ENCODE peak calls at places on chromosomes 7 and 10, in nine cellular contexts. A is HepG2; J is naive thymus-derived CD4-positive, alpha-beta T cell; W is hepatocyte; V is small intestine; R is A549; E is CD8-positive, alpha-beta memory T cell; X is pancreas; F is lower lobe of right lung. M is an unnamed sample. For H3K4me1, the result is how much of the 10 kb centered on the place peaks cover.

GRCh38 chr10:75857269-75857846 is 425.9 kb downstream of the LRMDA start:
- DNase-seq in A (no peak), J (no peak), W (no peak), V (no peak), R (no peak), E (no peak), X (no peak), F (no peak), M (no peak)

GRCh38 chr7:91263359-91264082 is 712 bp upstream of the FZD1 start:
- DNase-seq in A (no peak), J (no peak), W (peak), V (peak), R (peak), E (no peak), X (peak), F (peak), M (no peak)

GRCh38 chr10:43250925-43251663 is 15.8 kb downstream of the RASGEF1A start:
- DNase-seq in A (no peak), J (no peak), W (no peak), V (no peak), R (no peak), E (no peak), X (peak), F (no peak), M (no peak)

GRCh38 chr7:45921699-45922519 is 837 bp upstream of the IGFBP3 start:
- DNase-seq in A (peak), J (no peak), W (peak), V (peak), R (peak), E (no peak), X (peak), F (peak), M (no peak)

GRCh38 chr7:69820479-69821192 is 222.4 kb downstream of the AUTS2 start:
- DNase-seq in A (no peak), J (no peak), W (no peak), V (no peak), R (no peak), E (no peak), X (no peak), F (no peak), M (no peak)

GRCh38 chr10:89480047-89480446 is 55.3 kb downstream of the SLC16A12 start:
- DNase-seq in A (no peak), J (no peak), W (no peak), V (no peak), R (no peak), E (no peak), X (no peak), F (no peak), M (no peak)

GRCh38 chr10:58651040-58651439 is 138.4 kb downstream of the BICC1 start:
- DNase-seq in A (no peak), J (no peak), W (peak), V (no peak), R (no peak), E (no peak), X (no peak), F (no peak), M (no peak)

GRCh38 chr7:19099194-19099593 is 18.2 kb downstream of the TWIST1 start:
- DNase-seq in A (no peak), J (no peak), W (no peak), V (no peak), R (no peak), E (no peak), X (no peak), F (no peak), M (no peak)

GRCh38 chr7:144884913-144885312 is 49.1 kb upstream of the TPK1 start:
- DNase-seq in A (no peak), J (no peak), W (no peak), V (no peak), R (no peak), E (no peak), X (no peak), F (no peak), M (no peak)

GRCh38 chr7:101532400-101533102 is 96.5 kb downstream of the MYL10 start:
- DNase-seq in A (no peak), J (no peak), W (no peak), V (no peak), R (no peak), E (no peak), X (no peak), F (no peak), M (no peak)

GRCh38 chr7:115230882-115231508 is 309.1 kb downstream of the MDFIC start:
- DNase-seq in A (peak), J (no peak), W (peak), V (peak), R (peak), E (peak), X (no peak), F (no peak), M (no peak)

GRCh38 chr10:93180402-93181040 is 106.8 kb downstream of the CYP26A1 start:
- DNase-seq in A (no peak), J (no peak), W (no peak), V (no peak), R (no peak), E (no peak), X (no peak), F (no peak), M (no peak)

GRCh38 chr10:24247841-24248240 is 38.9 kb downstream of the KIAA1217 start:
- DNase-seq in A (no peak), J (no peak), W (no peak), V (no peak), R (no peak), E (no peak), X (no peak), F (no peak), M (no peak)

DNA sequence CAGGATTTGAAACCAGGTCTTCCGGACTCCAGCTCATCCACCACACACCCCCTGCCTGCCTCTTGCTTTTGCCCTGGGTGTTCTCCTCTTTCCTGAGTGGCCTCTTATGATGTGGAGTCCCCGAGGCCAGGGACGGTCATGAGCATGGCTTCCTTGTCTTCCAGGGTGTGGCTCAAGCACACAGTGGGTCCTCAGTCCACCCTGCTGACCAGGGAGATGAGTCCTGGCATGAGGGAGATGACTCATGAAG is 32.8 kb downstream of the DNAJB12 start:
- DNase-seq in A (no peak), J (no peak), W (peak), V (no peak), R (no peak), E (no peak), X (no peak), F (no peak), M (no peak)
- H3K4me1 ChIP-seq in A (half or more), J (half or more), W (under half), V (under half), R (half or more), E (half or more), X (under half), F (half or more), M (half or more)

DNA sequence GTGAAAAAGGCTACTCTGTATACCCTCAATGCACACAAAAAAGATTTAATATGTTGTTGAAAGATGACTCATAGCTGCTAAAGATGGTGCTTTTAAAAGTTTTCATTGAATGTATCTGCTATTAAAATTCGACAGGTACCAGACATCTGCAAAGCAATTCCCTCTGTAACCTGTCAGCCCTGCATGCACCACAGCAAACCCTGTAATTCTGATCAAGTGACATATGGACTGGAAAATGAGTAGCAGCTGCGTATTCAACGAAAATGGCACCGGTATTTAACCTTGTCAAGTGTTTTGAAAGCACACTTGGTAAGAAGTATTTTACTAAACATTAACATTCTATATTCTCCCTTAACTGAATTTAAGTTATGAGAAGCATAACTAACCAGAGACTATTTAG is 58.2 kb upstream of the PTPRN2 start:
- DNase-seq in A (no peak), J (no peak), W (no peak), V (no peak), R (no peak), E (no peak), X (no peak), F (no peak), M (no peak)
- H3K4me3 ChIP-seq in A (no peak), J (no peak), W (no peak), V (no peak), R (no peak), E (no peak), X (no peak), F (no peak), M (no peak)

GRCh38 chr10:123240250-123240649 is 86.0 kb downstream of the BUB3 start:
- DNase-seq in A (no peak), J (no peak), W (no peak), V (no peak), R (no peak), E (no peak), X (no peak), F (no peak), M (no peak)
- H3K4me1 ChIP-seq in A (under half), J (under half), W (under half), V (under half), R (under half), E (under half), X (under half), F (under half), M (under half)

DNA sequence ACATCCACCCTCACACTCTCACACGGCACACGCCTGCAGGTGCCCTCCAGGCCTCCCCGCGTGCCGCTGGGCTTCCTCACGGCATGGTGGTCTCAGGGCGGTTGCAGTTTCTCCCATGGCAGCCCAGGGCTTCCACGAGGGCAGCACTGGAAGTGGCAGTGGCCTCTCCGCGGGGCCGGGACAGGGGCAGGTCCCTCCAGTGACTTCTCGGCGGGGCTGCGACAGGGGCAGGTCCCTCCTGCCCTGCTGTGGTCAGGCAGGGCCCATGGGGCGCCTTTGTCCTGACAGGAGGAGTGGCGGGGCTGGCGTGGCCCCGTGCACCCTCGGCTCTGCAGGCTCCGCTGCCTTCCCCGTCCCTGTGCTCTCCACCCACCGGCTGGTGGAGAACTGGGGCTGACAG is 19.0 kb downstream of the PWWP2B start:
- DNase-seq in A (no peak), J (no peak), W (no peak), V (no peak), R (no peak), E (no peak), X (no peak), F (no peak), M (no peak)
- H3K4me3 ChIP-seq in A (no peak), J (no peak), W (no peak), V (no peak), R (no peak), E (no peak), X (no peak), F (no peak), M (no peak)

GRCh38 chr7:128902761-128903585 is 7.5 kb downstream of the KCP start:
- DNase-seq in A (no peak), J (no peak), W (no peak), V (peak), R (no peak), E (no peak), X (peak), F (no peak), M (no peak)

GRCh38 chr7:128904381-128905197 is 5.9 kb downstream of the KCP start:
- DNase-seq in A (peak), J (peak), W (peak), V (peak), R (peak), E (peak), X (peak), F (no peak), M (no peak)

GRCh38 chr7:128906001-128906765 is 4.3 kb downstream of the KCP start:
- DNase-seq in A (no peak), J (no peak), W (no peak), V (no peak), R (no peak), E (no peak), X (peak), F (no peak), M (no peak)

GRCh38 chr7:128906766-128907559 is 3.5 kb downstream of the KCP start:
- DNase-seq in A (no peak), J (no peak), W (no peak), V (no peak), R (no peak), E (no peak), X (peak), F (no peak), M (no peak)

GRCh38 chr7:128903621-128904361 is 6.7 kb downstream of the KCP start:
- DNase-seq in A (no peak), J (no peak), W (no peak), V (no peak), R (no peak), E (no peak), X (peak), F (no peak), M (no peak)
- H3K4me1 ChIP-seq in A (under half), J (under half), W (under half), V (under half), R (under half), E (under half), X (under half), F (under half), M (under half)

DNA sequence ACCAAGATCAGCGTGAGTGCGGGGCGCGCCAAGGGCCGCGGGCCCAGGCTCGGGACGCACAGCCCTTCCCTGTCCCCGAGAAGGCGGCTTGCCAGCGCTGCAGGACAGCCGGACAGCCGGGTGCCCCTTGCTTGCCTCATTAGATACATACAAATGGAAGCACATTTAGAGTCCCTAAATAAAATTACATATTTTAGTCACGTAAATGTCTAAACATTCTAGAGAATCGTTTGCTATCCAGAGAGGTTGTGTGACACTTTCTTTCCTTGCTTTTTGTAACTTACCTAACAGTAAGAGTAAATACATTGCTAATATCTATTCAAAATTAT is 4.8 kb downstream of the VSTM2A start:
- DNase-seq in A (no peak), J (no peak), W (no peak), V (no peak), R (no peak), E (no peak), X (no peak), F (no peak), M (no peak)
- H3K4me3 ChIP-seq in A (peak), J (no peak), W (no peak), V (no peak), R (peak), E (no peak), X (no peak), F (no peak), M (no peak)

GRCh38 chr7:36275735-36276284 is 113.9 kb upstream of the ANLN start:
- DNase-seq in A (no peak), J (no peak), W (peak), V (peak), R (no peak), E (no peak), X (no peak), F (no peak), M (no peak)

GRCh38 chr7:36276428-36277246 is 113.0 kb upstream of the ANLN start:
- DNase-seq in A (no peak), J (no peak), W (peak), V (no peak), R (no peak), E (no peak), X (no peak), F (no peak), M (no peak)

GRCh38 chr7:36272567-36273269 is 116.9 kb upstream of the ANLN start:
- DNase-seq in A (peak), J (no peak), W (peak), V (no peak), R (no peak), E (no peak), X (peak), F (peak), M (no peak)

GRCh38 chr7:36272211-36272566 is 117.5 kb upstream of the ANLN start:
- DNase-seq in A (no peak), J (no peak), W (no peak), V (no peak), R (no peak), E (no peak), X (no peak), F (no peak), M (no peak)

GRCh38 chr7:36273836-36274235 is 115.8 kb upstream of the ANLN start:
- DNase-seq in A (no peak), J (no peak), W (peak), V (no peak), R (no peak), E (no peak), X (no peak), F (no peak), M (no peak)
- H3K4me1 ChIP-seq in A (half or more), J (under half), W (under half), V (under half), R (under half), E (under half), X (under half), F (under half), M (under half)

GRCh38 chr7:47988496-47989386 is 9.3 kb upstream of the HUS1 start:
- DNase-seq in A (peak), J (no peak), W (no peak), V (no peak), R (peak), E (no peak), X (no peak), F (no peak), M (no peak)

GRCh38 chr7:47992446-47992845 is 13.0 kb upstream of the HUS1 start:
- DNase-seq in A (no peak), J (no peak), W (no peak), V (no peak), R (no peak), E (no peak), X (no peak), F (no peak), M (no peak)

GRCh38 chr7:47990592-47990991 is 11.2 kb upstream of the HUS1 start:
- DNase-seq in A (no peak), J (no peak), W (no peak), V (no peak), R (no peak), E (no peak), X (no peak), F (no peak), M (no peak)

GRCh38 chr7:47991741-47992311 is 12.4 kb upstream of the HUS1 start:
- DNase-seq in A (peak), J (peak), W (peak), V (peak), R (peak), E (peak), X (peak), F (peak), M (peak)

DNA sequence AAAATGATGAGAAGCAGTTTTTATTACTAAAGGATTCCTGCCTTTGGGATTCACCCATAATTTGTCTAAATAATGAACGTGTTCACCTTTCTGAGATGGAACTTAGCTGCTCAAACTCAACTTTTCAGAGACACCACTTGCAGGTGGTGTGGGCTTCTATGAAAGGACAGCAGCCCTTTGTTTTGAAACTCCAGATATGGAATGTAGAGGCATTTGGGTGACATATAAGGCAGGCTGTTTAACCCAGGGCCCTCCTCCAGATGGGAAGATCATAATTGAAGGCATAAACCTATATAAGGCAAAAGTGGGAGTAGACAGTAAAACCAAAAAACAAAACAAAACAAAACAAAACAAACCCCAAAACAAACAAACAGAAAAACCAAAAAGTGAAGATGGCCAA is 11.9 kb upstream of the HUS1 start:
- DNase-seq in A (peak), J (no peak), W (no peak), V (no peak), R (no peak), E (no peak), X (no peak), F (no peak), M (no peak)
- H3K4me3 ChIP-seq in A (peak), J (peak), W (no peak), V (no peak), R (no peak), E (peak), X (no peak), F (peak), M (peak)